ENCODE peak calls at places on chromosomes 16 and 17, in five cellular contexts. One of them, this sample, is unnamed.

GRCh38 chr17:14205992-14206461 is 30.6 kb downstream of the CDRT15 start:
- DNase-seq in fibroblast of pulmonary artery: no peak
- DNase-seq in cardiac muscle cell: no peak
- DNase-seq in OCI-LY7: no peak
- DNase-seq in breast epithelium: peak
- DNase-seq in this sample: no peak

GRCh38 chr17:12734852-12735430 is 54.4 kb upstream of the ARHGAP44 start:
- DNase-seq in OCI-LY7: no peak
- DNase-seq in fibroblast of pulmonary artery: no peak
- DNase-seq in breast epithelium: no peak
- DNase-seq in cardiac muscle cell: peak
- DNase-seq in this sample: no peak

GRCh38 chr16:23351360-23351759 is 49.3 kb downstream of the SCNN1B start:
- DNase-seq in OCI-LY7: no peak
- DNase-seq in fibroblast of pulmonary artery: no peak
- DNase-seq in cardiac muscle cell: no peak
- DNase-seq in breast epithelium: no peak
- DNase-seq in this sample: no peak

GRCh38 chr17:82440991-82441627 is 9.4 kb downstream of the CYBC1 start:
- DNase-seq in breast epithelium: no peak
- DNase-seq in fibroblast of pulmonary artery: peak
- DNase-seq in OCI-LY7: peak
- DNase-seq in cardiac muscle cell: no peak
- DNase-seq in this sample: no peak

GRCh38 chr16:3822366-3823045 is 58.0 kb downstream of the CREBBP start:
- DNase-seq in breast epithelium: no peak
- DNase-seq in OCI-LY7: no peak
- DNase-seq in fibroblast of pulmonary artery: peak
- DNase-seq in cardiac muscle cell: no peak
- DNase-seq in this sample: no peak

GRCh38 chr16:85157813-85158701 is 45.8 kb upstream of the CIBAR2 start:
- DNase-seq in cardiac muscle cell: peak
- DNase-seq in breast epithelium: no peak
- DNase-seq in OCI-LY7: no peak
- DNase-seq in fibroblast of pulmonary artery: no peak
- DNase-seq in this sample: no peak

GRCh38 chr17:46964315-46965265 is 14.5 kb downstream of the RPRML start:
- DNase-seq in breast epithelium: no peak
- DNase-seq in cardiac muscle cell: peak
- DNase-seq in OCI-LY7: no peak
- DNase-seq in fibroblast of pulmonary artery: peak
- DNase-seq in this sample: no peak

GRCh38 chr16:19769239-19769638 is 51.2 kb downstream of the IQCK start:
- DNase-seq in breast epithelium: no peak
- DNase-seq in cardiac muscle cell: no peak
- DNase-seq in fibroblast of pulmonary artery: no peak
- DNase-seq in OCI-LY7: no peak
- DNase-seq in this sample: no peak

GRCh38 chr17:42459983-42460300 is 1.3 kb downstream of the ATP6V0A1 start:
- DNase-seq in fibroblast of pulmonary artery: peak
- DNase-seq in cardiac muscle cell: peak
- DNase-seq in OCI-LY7: peak
- DNase-seq in breast epithelium: no peak
- DNase-seq in this sample: no peak

GRCh38 chr17:26809033-26809432 is 484.9 kb upstream of the WSB1 start:
- DNase-seq in fibroblast of pulmonary artery: peak
- DNase-seq in cardiac muscle cell: no peak
- DNase-seq in OCI-LY7: no peak
- DNase-seq in breast epithelium: no peak
- DNase-seq in this sample: no peak

GRCh38 chr17:33241390-33241789 is 51.7 kb downstream of the ASIC2 start:
- DNase-seq in OCI-LY7: no peak
- DNase-seq in breast epithelium: no peak
- DNase-seq in fibroblast of pulmonary artery: peak
- DNase-seq in cardiac muscle cell: no peak
- DNase-seq in this sample: no peak

GRCh38 chr17:40363480-40363838 is 1.1 kb downstream of the GJD3 start:
- DNase-seq in fibroblast of pulmonary artery: no peak
- DNase-seq in cardiac muscle cell: peak
- DNase-seq in OCI-LY7: no peak
- DNase-seq in breast epithelium: no peak
- DNase-seq in this sample: no peak

GRCh38 chr17:17055286-17056166 is 13.3 kb downstream of the MPRIP start:
- DNase-seq in cardiac muscle cell: no peak
- DNase-seq in fibroblast of pulmonary artery: no peak
- DNase-seq in breast epithelium: peak
- DNase-seq in OCI-LY7: no peak
- DNase-seq in this sample: no peak

GRCh38 chr17:9769036-9769695 is 22.2 kb downstream of the DHRS7C start:
- DNase-seq in breast epithelium: no peak
- DNase-seq in OCI-LY7: no peak
- DNase-seq in fibroblast of pulmonary artery: no peak
- DNase-seq in cardiac muscle cell: no peak
- DNase-seq in this sample: no peak

GRCh38 chr17:59149051-59149450 is 5.9 kb downstream of the SKA2 start:
- DNase-seq in fibroblast of pulmonary artery: peak
- DNase-seq in breast epithelium: no peak
- DNase-seq in OCI-LY7: no peak
- DNase-seq in cardiac muscle cell: no peak
- DNase-seq in this sample: no peak

GRCh38 chr16:1073566-1074378 is 1.2 kb downstream of the SSTR5 start:
- DNase-seq in cardiac muscle cell: peak
- DNase-seq in fibroblast of pulmonary artery: no peak
- DNase-seq in breast epithelium: no peak
- DNase-seq in OCI-LY7: no peak
- DNase-seq in this sample: no peak

GRCh38 chr17:15412606-15413005 is 54.8 kb downstream of the CDRT4 start:
- DNase-seq in breast epithelium: no peak
- DNase-seq in OCI-LY7: no peak
- DNase-seq in fibroblast of pulmonary artery: no peak
- DNase-seq in cardiac muscle cell: no peak
- DNase-seq in this sample: no peak

GRCh38 chr16:79037429-79038373 is 562.8 kb downstream of the MAF start:
- DNase-seq in cardiac muscle cell: no peak
- DNase-seq in breast epithelium: no peak
- DNase-seq in fibroblast of pulmonary artery: no peak
- DNase-seq in OCI-LY7: no peak
- DNase-seq in this sample: no peak

GRCh38 chr17:57906910-57907309 is 48.3 kb downstream of the CUEDC1 start:
- DNase-seq in fibroblast of pulmonary artery: no peak
- DNase-seq in OCI-LY7: no peak
- DNase-seq in breast epithelium: no peak
- DNase-seq in cardiac muscle cell: peak
- DNase-seq in this sample: no peak

GRCh38 chr17:77178586-77178985 is 37.8 kb downstream of the SEC14L1 start:
- DNase-seq in breast epithelium: no peak
- DNase-seq in fibroblast of pulmonary artery: no peak
- DNase-seq in OCI-LY7: no peak
- DNase-seq in cardiac muscle cell: no peak
- DNase-seq in this sample: no peak

GRCh38 chr16:82507271-82507670 is 119.5 kb upstream of the CDH13 start:
- DNase-seq in fibroblast of pulmonary artery: no peak
- DNase-seq in breast epithelium: no peak
- DNase-seq in cardiac muscle cell: no peak
- DNase-seq in OCI-LY7: no peak
- DNase-seq in this sample: no peak

GRCh38 chr16:847151-847550 is 46.6 kb upstream of the GNG13 start:
- DNase-seq in fibroblast of pulmonary artery: no peak
- DNase-seq in breast epithelium: no peak
- DNase-seq in cardiac muscle cell: no peak
- DNase-seq in OCI-LY7: no peak
- DNase-seq in this sample: no peak

DNA sequence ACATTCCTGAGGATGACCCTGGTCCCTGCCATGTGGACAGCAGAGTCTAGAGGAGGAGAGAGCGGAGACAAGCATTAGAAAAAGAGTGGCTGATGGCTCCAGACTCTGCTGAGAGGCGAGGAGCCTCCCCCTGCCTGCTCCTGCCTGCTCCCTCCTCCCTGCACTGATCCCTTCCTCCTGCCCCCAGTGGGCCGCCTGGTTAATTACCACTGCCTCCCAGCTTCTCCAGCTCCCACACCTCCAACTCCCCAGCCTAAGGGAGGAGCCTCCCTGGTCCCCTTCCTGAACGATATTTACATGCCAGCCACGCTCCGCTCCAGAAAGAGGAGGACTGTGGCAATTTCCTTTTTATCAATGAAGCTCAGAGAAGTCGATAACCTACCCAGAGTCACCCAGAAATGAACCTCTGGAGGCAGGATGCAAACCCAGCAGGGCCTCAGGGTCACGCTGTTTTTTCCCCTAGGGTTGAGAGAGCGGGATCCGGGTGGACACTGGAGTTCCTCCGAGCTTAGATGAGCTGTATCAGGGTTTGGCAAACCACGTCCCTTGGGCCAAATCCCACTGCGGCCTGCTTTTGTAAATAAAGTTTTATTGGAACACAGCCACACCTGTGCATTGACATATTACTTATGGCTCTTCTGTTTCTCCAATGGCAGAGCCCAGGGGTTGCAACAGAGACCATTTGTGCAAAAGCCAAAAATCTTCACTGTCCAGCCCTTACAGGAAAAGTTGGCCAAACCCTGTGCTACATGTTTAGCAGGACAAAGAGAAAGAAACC is 27.1 kb upstream of the JPH3 start:
- DNase-seq in OCI-LY7: no peak
- DNase-seq in cardiac muscle cell: no peak
- DNase-seq in breast epithelium: no peak
- DNase-seq in fibroblast of pulmonary artery: no peak
- DNase-seq in this sample: no peak
- TF ChIP-seq CTCF in OCI-LY7: no peak
- TF ChIP-seq CTCF in cardiac muscle cell: peak
- TF ChIP-seq CTCF in breast epithelium: no peak
- TF ChIP-seq CTCF in fibroblast of pulmonary artery: peak
- TF ChIP-seq CTCF in this sample: peak

GRCh38 chr16:31458073-31458834 is 1.0 kb upstream of the ARMC5 start:
- DNase-seq in breast epithelium: no peak
- DNase-seq in fibroblast of pulmonary artery: peak
- DNase-seq in cardiac muscle cell: peak
- DNase-seq in OCI-LY7: peak
- DNase-seq in this sample: no peak
- TF ChIP-seq CTCF in breast epithelium: no peak
- TF ChIP-seq CTCF in fibroblast of pulmonary artery: peak
- TF ChIP-seq CTCF in cardiac muscle cell: no peak
- TF ChIP-seq CTCF in OCI-LY7: peak
- TF ChIP-seq CTCF in this sample: no peak

GRCh38 chr16:88941933-88942909 is 34.8 kb downstream of the CBFA2T3 start:
- DNase-seq in cardiac muscle cell: peak
- DNase-seq in breast epithelium: no peak
- DNase-seq in fibroblast of pulmonary artery: peak
- DNase-seq in OCI-LY7: peak
- DNase-seq in this sample: peak
- TF ChIP-seq CTCF in cardiac muscle cell: peak
- TF ChIP-seq CTCF in breast epithelium: peak
- TF ChIP-seq CTCF in fibroblast of pulmonary artery: peak
- TF ChIP-seq CTCF in OCI-LY7: peak
- TF ChIP-seq CTCF in this sample: peak

DNA sequence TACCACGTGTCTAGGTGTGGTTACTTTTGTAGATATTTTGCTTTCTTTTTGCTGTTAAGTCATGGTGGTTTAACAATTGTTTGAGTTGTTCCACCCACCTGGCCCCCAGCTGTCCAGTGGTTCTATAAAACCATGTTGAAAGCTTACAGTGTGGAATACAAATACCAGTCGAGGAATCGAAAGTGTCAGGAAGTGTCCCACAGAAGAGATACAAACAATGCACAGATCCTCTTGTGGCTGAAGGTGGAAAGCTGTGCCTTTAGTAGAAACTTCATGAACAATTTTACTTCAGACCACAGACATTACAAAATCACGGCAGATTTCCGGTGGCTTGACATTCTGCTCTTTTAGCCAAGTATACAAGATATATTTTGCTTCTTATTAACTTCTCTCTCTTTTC is 782.4 kb upstream of the SOX9 start:
- DNase-seq in cardiac muscle cell: no peak
- DNase-seq in OCI-LY7: no peak
- DNase-seq in fibroblast of pulmonary artery: peak
- DNase-seq in breast epithelium: no peak
- DNase-seq in this sample: no peak
- TF ChIP-seq CTCF in cardiac muscle cell: no peak
- TF ChIP-seq CTCF in OCI-LY7: no peak
- TF ChIP-seq CTCF in fibroblast of pulmonary artery: no peak
- TF ChIP-seq CTCF in breast epithelium: no peak
- TF ChIP-seq CTCF in this sample: no peak

DNA sequence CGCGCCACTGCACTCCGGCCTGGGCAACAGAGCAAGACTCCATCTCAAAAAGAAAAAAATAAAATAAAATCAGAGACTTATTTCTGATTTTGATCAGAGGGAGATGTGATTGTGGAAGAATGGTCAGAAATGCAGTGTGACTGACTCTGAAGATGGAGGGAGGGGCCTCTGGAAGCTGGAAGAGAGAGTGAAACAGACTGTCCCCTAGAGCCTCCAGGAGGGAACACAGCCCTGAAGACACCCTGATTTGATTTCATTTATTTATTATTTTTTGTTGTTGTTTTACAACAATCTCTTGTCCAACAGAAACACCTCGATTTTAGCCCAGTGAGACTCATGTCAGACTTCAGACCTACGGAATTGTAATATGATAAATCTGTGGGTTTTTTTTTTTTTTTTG is 26.1 kb downstream of the BCL7C start:
- DNase-seq in OCI-LY7: no peak
- DNase-seq in cardiac muscle cell: no peak
- DNase-seq in breast epithelium: no peak
- DNase-seq in fibroblast of pulmonary artery: peak
- DNase-seq in this sample: no peak
- TF ChIP-seq CTCF in OCI-LY7: peak
- TF ChIP-seq CTCF in cardiac muscle cell: no peak
- TF ChIP-seq CTCF in breast epithelium: no peak
- TF ChIP-seq CTCF in fibroblast of pulmonary artery: peak
- TF ChIP-seq CTCF in this sample: no peak

This sample was measured in progenitor cell of endocrine pancreas.